ENCODE peak calls at places on chromosome 9, in ten cellular contexts. F, S, J, D, T, L, Y, R, G and K are unnamed samples.

GRCh38 chr9:99359336-99359735 is 137.3 kb downstream of the SEC61B start:
- DNase-seq in F (no peak), S (no peak), J (no peak), D (no peak), T (no peak), L (no peak), Y (no peak), R (no peak), G (no peak), K (no peak)

GRCh38 chr9:69898714-69899209 is 78.1 kb downstream of the CFAP95 start:
- DNase-seq in F (peak; percentile 88), S (no peak), J (no peak), D (no peak), T (peak; percentile 59), L (no peak), Y (peak; percentile 72), R (no peak), G (no peak), K (no peak)

GRCh38 chr9:114852050-114852594 is 46.3 kb upstream of the TNFSF15 start:
- DNase-seq in F (peak; percentile 72), S (no peak), J (no peak), D (no peak), T (no peak), L (no peak), Y (peak; percentile 96), R (peak; percentile 44), G (no peak), K (no peak)

GRCh38 chr9:95725045-95725444 is 150.4 kb upstream of the ERCC6L2 start:
- DNase-seq in F (no peak), S (no peak), J (no peak), D (no peak), T (no peak), L (no peak), Y (no peak), R (no peak), G (no peak), K (no peak)

GRCh38 chr9:97504381-97505216 is 3.1 kb downstream of the TMOD1 start:
- DNase-seq in F (peak; percentile 41), S (peak; percentile 60), J (no peak), D (no peak), T (no peak), L (no peak), Y (no peak), R (no peak), G (no peak), K (no peak)

GRCh38 chr9:76255781-76256455 is 138.3 kb downstream of the RFK start:
- DNase-seq in F (peak; percentile 94), S (peak; percentile 32), J (peak; percentile 44), D (no peak), T (peak; percentile 21), L (no peak), Y (peak; percentile 95), R (peak; percentile 36), G (no peak), K (no peak)

GRCh38 chr9:116318463-116319271 is 165.1 kb downstream of the PAPPA start:
- DNase-seq in F (peak; percentile 93), S (no peak), J (peak; percentile 73), D (no peak), T (no peak), L (no peak), Y (peak; percentile 88), R (no peak), G (no peak), K (no peak)

GRCh38 chr9:99931155-99931840 is 24.8 kb downstream of the STX17 start:
- DNase-seq in F (peak; percentile 6), S (no peak), J (no peak), D (no peak), T (no peak), L (no peak), Y (peak; percentile 33), R (no peak), G (no peak), K (no peak)

GRCh38 chr9:20529837-20530236 is 92.5 kb downstream of the MLLT3 start:
- DNase-seq in F (no peak), S (no peak), J (no peak), D (no peak), T (no peak), L (no peak), Y (no peak), R (no peak), G (no peak), K (no peak)

GRCh38 chr9:20528253-20528652 is 94.0 kb downstream of the MLLT3 start:
- DNase-seq in F (no peak), S (no peak), J (no peak), D (no peak), T (no peak), L (no peak), Y (no peak), R (no peak), G (no peak), K (no peak)

GRCh38 chr9:20524776-20525175 is 97.5 kb downstream of the MLLT3 start:
- DNase-seq in F (no peak), S (no peak), J (no peak), D (no peak), T (peak; percentile 46), L (no peak), Y (no peak), R (no peak), G (no peak), K (no peak)

GRCh38 chr9:20532584-20532983 is 89.7 kb downstream of the MLLT3 start:
- DNase-seq in F (no peak), S (no peak), J (no peak), D (no peak), T (no peak), L (no peak), Y (no peak), R (no peak), G (no peak), K (no peak)

GRCh38 chr9:20526500-20527319 is 95.6 kb downstream of the MLLT3 start:
- DNase-seq in F (peak; percentile 36), S (no peak), J (no peak), D (peak; percentile 28), T (no peak), L (no peak), Y (peak; percentile 44), R (no peak), G (no peak), K (peak; percentile 10)
- TF ChIP-seq CTCF in F (no peak), S (no peak), J (peak; percentile 15), D (no peak), T (no peak), L (no peak), Y (peak; percentile 32), R (peak; percentile 27), G (no peak), K (no peak)

GRCh38 chr9:35729700-35730485 is 2.1 kb downstream of the TLN1 start:
- DNase-seq in F (peak; percentile 94), S (no peak), J (peak; percentile 66), D (no peak), T (peak; percentile 66), L (peak; percentile 80), Y (peak; percentile 91), R (peak; percentile 62), G (no peak), K (no peak)
- H3K4me3 ChIP-seq in F (peak overlapping the region; percentile 82), S (no peak overlapping the region), J (peak overlapping the region; percentile 82), D (peak overlapping the region; percentile 93), T (peak overlapping the region; percentile 87), L (peak overlapping the region; percentile 64), Y (peak overlapping the region; percentile 97), R (peak overlapping the region; percentile 87), G (peak overlapping the region; percentile 99), K (peak overlapping the region; percentile 71)

DNA sequence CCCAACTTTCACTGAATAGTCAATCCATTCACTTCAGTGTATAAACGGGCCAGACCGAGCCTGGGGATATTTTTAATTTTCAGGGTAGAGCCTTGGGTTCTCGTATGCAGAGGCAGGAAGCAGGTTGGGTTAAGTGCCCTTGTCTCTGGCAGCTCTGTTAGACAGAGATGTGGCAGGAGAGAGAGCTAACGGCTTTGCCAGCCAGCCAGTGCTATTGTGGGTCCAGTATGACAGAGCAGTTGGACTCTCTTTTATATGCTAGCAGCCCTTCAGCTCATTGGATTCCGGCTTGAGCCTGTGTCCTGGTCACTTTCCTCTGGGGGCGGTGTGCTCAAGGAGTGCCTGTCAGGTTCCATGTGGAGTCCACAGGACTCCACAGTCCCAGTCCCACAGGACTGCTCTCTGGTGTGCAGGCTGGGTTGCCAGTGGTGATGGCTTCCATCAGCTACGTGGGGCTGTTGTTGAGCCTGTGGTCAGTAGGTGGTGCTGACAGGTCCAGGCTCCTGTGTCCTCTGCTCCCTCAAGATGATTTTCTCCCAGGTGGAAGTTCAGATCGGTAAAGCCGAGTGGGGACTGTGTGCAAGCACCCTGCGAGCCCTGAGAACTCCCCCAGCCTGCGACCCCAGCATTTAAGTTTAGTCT is 14.3 kb downstream of the CLTA start:
- DNase-seq in F (peak; percentile 49), S (no peak), J (no peak), D (no peak), T (peak; percentile 59), L (no peak), Y (no peak), R (no peak), G (no peak), K (no peak)
- TF ChIP-seq CTCF in F (peak; percentile 6), S (no peak), J (peak; percentile 33), D (no peak), T (peak; percentile 22), L (no peak), Y (peak; percentile 21), R (peak; percentile 14), G (no peak), K (no peak)

GRCh38 chr9:33750839-33751339 is 44.5 kb upstream of the PRSS3 start:
- DNase-seq in F (peak; percentile 42), S (no peak), J (no peak), D (no peak), T (no peak), L (no peak), Y (no peak), R (no peak), G (no peak), K (no peak)

GRCh38 chr9:33752130-33752637 is 43.2 kb upstream of the PRSS3 start:
- DNase-seq in F (no peak), S (no peak), J (no peak), D (no peak), T (peak; percentile 44), L (no peak), Y (no peak), R (no peak), G (no peak), K (no peak)

GRCh38 chr9:33750307-33750838 is 45.0 kb upstream of the PRSS3 start:
- DNase-seq in F (peak; percentile 70), S (peak; percentile 14), J (no peak), D (no peak), T (peak; percentile 30), L (no peak), Y (peak; percentile 3), R (no peak), G (no peak), K (no peak)

GRCh38 chr9:33748633-33749304 is 46.6 kb upstream of the PRSS3 start:
- DNase-seq in F (no peak), S (no peak), J (no peak), D (no peak), T (no peak), L (no peak), Y (no peak), R (no peak), G (no peak), K (no peak)

DNA sequence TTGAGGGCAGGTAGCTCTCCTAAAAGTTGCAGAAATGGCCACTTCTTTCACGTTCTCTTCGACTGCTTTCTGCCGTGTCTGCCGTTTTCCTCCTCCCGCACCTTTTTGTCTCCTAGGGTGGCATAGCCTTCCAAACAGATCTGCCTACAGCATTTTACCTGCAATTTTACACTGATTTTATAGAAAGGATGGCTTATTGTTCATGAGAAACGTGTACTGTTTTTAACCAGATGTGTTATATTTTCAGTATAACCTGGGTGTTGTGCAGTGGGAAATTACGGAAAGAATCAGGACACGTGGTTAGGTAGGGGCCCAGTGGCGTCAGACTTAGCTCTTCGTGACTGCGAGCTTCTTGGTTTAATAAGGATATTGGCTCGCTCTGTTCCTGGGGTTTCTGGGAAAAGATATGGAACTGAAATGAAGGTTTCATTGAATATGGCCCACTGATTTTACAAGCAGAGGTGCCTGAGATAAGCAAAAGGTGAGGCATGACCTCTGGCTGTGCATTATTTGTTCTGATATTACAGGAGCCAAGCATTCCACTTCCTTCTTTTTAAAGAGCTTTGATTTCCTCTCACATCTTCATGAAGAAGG is 43.7 kb upstream of the PRSS3 start:
- DNase-seq in F (no peak), S (no peak), J (no peak), D (no peak), T (no peak), L (no peak), Y (no peak), R (no peak), G (no peak), K (no peak)
- H3K4me3 ChIP-seq in F (peak overlapping the region; percentile 64), S (no peak overlapping the region), J (no peak overlapping the region), D (no peak overlapping the region), T (no peak overlapping the region), L (no peak overlapping the region), Y (no peak overlapping the region), R (no peak overlapping the region), G (no peak overlapping the region), K (no peak overlapping the region)